ENCODE peak calls at places on chromosomes 2 and 18, in four cellular contexts. P is naive thymus-derived CD8-positive, alpha-beta T cell; J is NCI-H345; V is CD4-positive, alpha-beta T cell. T is an unnamed sample.
A peak's percentile ranks its signal among the peaks of the same experiment; 100 is the strongest.

GRCh38 chr2:30233142-30233961 is 2.0 kb downstream of the LBH start:
- DNase-seq in P (no peak), J (no peak), V (no peak), T (no peak)

GRCh38 chr2:64558682-64559081 is 34.6 kb downstream of the AFTPH start:
- DNase-seq in P (no peak), J (no peak), V (no peak), T (no peak)

GRCh38 chr2:44777542-44777941 is 164.0 kb upstream of the SIX3 start:
- DNase-seq in P (no peak), J (peak; percentile 29), V (no peak), T (no peak)

GRCh38 chr2:66692521-66692920 is 257.6 kb downstream of the MEIS1 start:
- DNase-seq in P (no peak), J (no peak), V (no peak), T (no peak)

GRCh38 chr2:72162574-72162973 is 14.9 kb upstream of the CYP26B1 start:
- DNase-seq in P (no peak), J (no peak), V (no peak), T (no peak)

GRCh38 chr18:45197526-45197970 is 417.7 kb upstream of the SLC14A2 start:
- DNase-seq in P (no peak), J (peak; percentile 58), V (no peak), T (no peak)

GRCh38 chr2:163856941-163857340 is 121.1 kb upstream of the FIGN start:
- DNase-seq in P (no peak), J (no peak), V (no peak), T (no peak)

GRCh38 chr18:10736984-10737383 is 211.2 kb downstream of the NAPG start:
- DNase-seq in P (no peak), J (no peak), V (no peak), T (no peak)

GRCh38 chr2:98691307-98691706 is 39.6 kb downstream of the MGAT4A start:
- DNase-seq in P (no peak), J (no peak), V (no peak), T (no peak)

GRCh38 chr18:55582325-55582724 is 5.7 kb downstream of the TCF4 start:
- DNase-seq in P (no peak), J (no peak), V (no peak), T (no peak)

GRCh38 chr18:9469700-9470099 is 5.6 kb upstream of the RALBP1 start:
- DNase-seq in P (no peak), J (no peak), V (no peak), T (no peak)

GRCh38 chr2:237874585-237875161 is 15.2 kb downstream of the RAMP1 start:
- DNase-seq in P (no peak), J (no peak), V (no peak), T (no peak)

GRCh38 chr18:56727399-56727798 is 76.2 kb downstream of the WDR7 start:
- DNase-seq in P (no peak), J (no peak), V (no peak), T (no peak)

GRCh38 chr2:102461188-102461587 is 11.8 kb upstream of the SLC9A4 start:
- DNase-seq in P (no peak), J (no peak), V (no peak), T (no peak)

GRCh38 chr2:105886029-105886454 is 141.3 kb downstream of the NCK2 start:
- DNase-seq in P (no peak), J (no peak), V (no peak), T (no peak)

GRCh38 chr18:50560681-50561629 is 1.1 kb downstream of the MAPK4 start:
- DNase-seq in P (no peak), J (peak; percentile 26), V (no peak), T (no peak)

GRCh38 chr2:168758970-168759820 is 43.2 kb upstream of the NOSTRIN start:
- DNase-seq in P (peak; percentile 44), J (peak; percentile 67), V (no peak), T (no peak)

GRCh38 chr2:96464651-96465050 is 40.5 kb downstream of the NEURL3 start:
- DNase-seq in P (no peak), J (no peak), V (no peak), T (no peak)

GRCh38 chr2:105125428-105125827 is 87.6 kb downstream of the MRPS9 start:
- DNase-seq in P (no peak), J (no peak), V (no peak), T (no peak)

GRCh38 chr2:62010632-62011276 is 105.3 kb downstream of the COMMD1 start:
- DNase-seq in P (no peak), J (no peak), V (no peak), T (no peak)

T was measured in Panc1.